ENCODE peak calls at places on chromosomes 4 and X, in ten cellular contexts. P, X, A, L, U, C, E, D, V and G are unnamed samples.

GRCh38 chr4:77226939-77227705 is 70.1 kb downstream of the CCNG2 start:
- DNase-seq in C (no peak), V (no peak), D (no peak), P (no peak), X (no peak), L (no peak), U (no peak), A (no peak), E (no peak), G (no peak)

GRCh38 chr4:173264245-173264959 is 69.8 kb downstream of the HMGB2 start:
- DNase-seq in L (peak), X (no peak), C (no peak), D (no peak), V (peak), U (peak), A (peak), E (peak), P (no peak), G (peak)

GRCh38 chr4:828641-829271 is 2.8 kb upstream of the CPLX1 start:
- DNase-seq in X (no peak), P (no peak), E (peak), C (no peak), V (no peak), L (peak), A (no peak), U (peak), D (no peak), G (peak)

GRCh38 chr4:69322055-69322454 is 41.8 kb downstream of the UGT2B28 start:
- DNase-seq in P (no peak), C (no peak), U (no peak), V (no peak), X (peak), E (no peak), L (peak), D (no peak), A (peak), G (no peak)

GRCh38 chr4:139229534-139230039 is 50.4 kb downstream of the MGARP start:
- DNase-seq in X (no peak), L (peak), A (peak), E (peak), C (peak), D (no peak), V (peak), U (no peak), P (no peak), G (no peak)

GRCh38 chr4:29153642-29154041 is 1566.5 kb upstream of the PCDH7 start:
- DNase-seq in V (peak), L (no peak), A (no peak), E (peak), D (no peak), P (no peak), X (no peak), U (no peak), C (no peak), G (no peak)

GRCh38 chr4:7013171-7013570 is 30.0 kb upstream of the TADA2B start:
- DNase-seq in C (no peak), U (no peak), D (no peak), L (no peak), A (no peak), V (no peak), E (no peak), X (no peak), P (no peak), G (no peak)

GRCh38 chrX:45745479-45745878 is 544.8 kb upstream of the DIPK2B start:
- DNase-seq in V (no peak), U (no peak), L (no peak), X (no peak), P (no peak), C (no peak), E (no peak), D (no peak), A (peak), G (no peak)

GRCh38 chrX:136816970-136817369 is 36.2 kb upstream of the ARHGEF6 start:
- DNase-seq in A (peak), L (no peak), U (no peak), D (no peak), V (no peak), E (no peak), C (no peak), X (no peak), P (peak), G (no peak)